ENCODE peak calls at places on chromosomes 6 and 20, in nine cellular contexts. R is uterus, N is right lobe of liver, H is body of pancreas, O is A549, W is spleen, J is heart left ventricle, Q is sigmoid colon, C is IMR-90. M is an unnamed sample.

GRCh38 chr6:159461266-159461665 is 231.8 kb downstream of the SOD2 start:
- DNase-seq in R (no peak), N (no peak), H (no peak), O (no peak), W (no peak), J (no peak), Q (no peak), C (no peak), M (no peak)

GRCh38 chr20:4082406-4083102 is 67.2 kb upstream of the RNF24 start:
- DNase-seq in R (no peak), N (peak), H (peak), O (no peak), W (peak), J (peak), Q (peak), C (peak), M (peak)

GRCh38 chr20:33401042-33401921 is at the start of gene CDK5RAP1:
- DNase-seq in R (peak), N (peak), H (peak), O (peak), W (peak), J (peak), Q (peak), C (peak), M (peak)

GRCh38 chr6:42394881-42395620 is 56.7 kb downstream of the TRERF1 start:
- DNase-seq in R (no peak), N (peak), H (no peak), O (no peak), W (peak), J (no peak), Q (no peak), C (no peak), M (no peak)

GRCh38 chr6:134034478-134034877 is 17.9 kb downstream of the SLC2A12 start:
- DNase-seq in R (no peak), N (no peak), H (no peak), O (no peak), W (no peak), J (no peak), Q (no peak), C (no peak), M (no peak)

GRCh38 chr6:57064809-57065208 is 18.3 kb downstream of the KIAA1586 start:
- DNase-seq in R (no peak), N (no peak), H (no peak), O (no peak), W (no peak), J (no peak), Q (no peak), C (peak), M (no peak)

GRCh38 chr6:20707166-20707485 is 172.9 kb downstream of the CDKAL1 start:
- DNase-seq in R (no peak), N (no peak), H (no peak), O (peak), W (no peak), J (no peak), Q (no peak), C (no peak), M (no peak)

GRCh38 chr6:142773324-142773723 is 171.7 kb downstream of the HIVEP2 start:
- DNase-seq in R (no peak), N (no peak), H (no peak), O (no peak), W (no peak), J (no peak), Q (no peak), C (no peak), M (no peak)

GRCh38 chr20:3378138-3378537 is 29.3 kb downstream of the DNAAF9 start:
- DNase-seq in R (no peak), N (no peak), H (no peak), O (no peak), W (no peak), J (no peak), Q (no peak), C (no peak), M (no peak)

GRCh38 chr20:32382102-32382950 is 24.2 kb downstream of the ASXL1 start:
- DNase-seq in R (no peak), N (no peak), H (no peak), O (no peak), W (no peak), J (no peak), Q (no peak), C (no peak), M (no peak)

GRCh38 chr6:108850669-108851467 is 2.6 kb downstream of the ARMC2 start:
- DNase-seq in R (no peak), N (peak), H (peak), O (no peak), W (peak), J (peak), Q (no peak), C (no peak), M (peak)

GRCh38 chr6:107587402-107587801 is 97.5 kb downstream of the SOBP start:
- DNase-seq in R (no peak), N (no peak), H (no peak), O (no peak), W (no peak), J (no peak), Q (no peak), C (no peak), M (no peak)

GRCh38 chr6:15516378-15516777 is 146.4 kb downstream of the DTNBP1 start:
- DNase-seq in R (no peak), N (no peak), H (no peak), O (no peak), W (peak), J (no peak), Q (no peak), C (no peak), M (no peak)

GRCh38 chr6:166562726-166563125 is 23.8 kb downstream of the RAMACL start:
- DNase-seq in R (no peak), N (no peak), H (no peak), O (no peak), W (no peak), J (no peak), Q (no peak), C (no peak), M (no peak)

GRCh38 chr6:16081337-16081736 is 47.5 kb upstream of the MYLIP start:
- DNase-seq in R (no peak), N (no peak), H (no peak), O (no peak), W (no peak), J (no peak), Q (no peak), C (no peak), M (no peak)

GRCh38 chr6:41600499-41601247 is 37.6 kb upstream of the MDFI start:
- DNase-seq in R (no peak), N (no peak), H (no peak), O (no peak), W (peak), J (no peak), Q (peak), C (no peak), M (no peak)

GRCh38 chr20:52965819-52966218 is 6.3 kb upstream of the TSHZ2 start:
- DNase-seq in R (no peak), N (no peak), H (no peak), O (no peak), W (no peak), J (no peak), Q (no peak), C (no peak), M (no peak)

DNA sequence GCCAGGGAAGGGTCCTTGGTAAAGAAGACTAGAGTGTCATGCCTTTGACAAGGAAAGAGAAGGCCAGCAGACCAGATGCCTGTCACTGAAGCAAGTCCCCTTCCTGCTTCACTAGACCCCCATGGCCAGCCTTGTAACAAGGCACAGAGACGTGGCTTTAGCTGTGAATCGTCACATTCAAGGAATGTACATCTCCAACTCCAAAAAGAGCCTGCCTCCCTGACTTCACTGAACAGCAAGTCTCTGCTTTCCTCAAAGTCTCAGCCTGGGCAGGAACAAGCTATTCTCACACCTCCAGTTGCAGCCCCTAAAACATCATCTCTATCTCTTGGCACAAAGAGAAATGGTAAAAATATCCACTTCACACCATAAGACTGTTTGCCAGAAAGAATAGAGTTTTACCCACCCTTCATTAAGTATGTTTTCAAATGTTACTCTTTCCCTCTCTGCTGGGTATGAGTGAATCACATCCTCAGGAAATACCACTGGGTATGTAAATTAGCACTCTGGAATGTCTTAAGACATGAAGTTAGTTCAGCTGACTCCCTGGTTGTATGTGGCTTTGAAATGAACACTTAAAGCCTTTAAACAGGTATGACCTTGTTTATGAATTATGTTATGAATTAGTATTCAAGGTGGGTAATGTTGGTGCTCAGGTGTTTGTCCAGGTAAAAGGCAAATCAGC is 46.4 kb upstream of the NT5E start:
- DNase-seq in R (no peak), N (no peak), H (no peak), O (peak), W (no peak), J (no peak), Q (no peak), C (peak), M (no peak)
- TF ChIP-seq POLR2A in R (no peak), N (no peak), H (no peak), O (no peak), W (no peak), J (no peak), Q (no peak), C (no peak), M (no peak)

GRCh38 chr20:58429303-58429702 is 40.3 kb downstream of the VAPB start:
- DNase-seq in R (no peak), N (no peak), H (no peak), O (no peak), W (no peak), J (no peak), Q (no peak), C (no peak), M (no peak)
- TF ChIP-seq CTCF in R (no peak), N (no peak), H (no peak), O (no peak), W (no peak), J (no peak), Q (no peak), C (no peak), M (no peak)

GRCh38 chr6:85033547-85033946 is 269.1 kb upstream of the TBX18 start:
- DNase-seq in R (no peak), N (no peak), H (no peak), O (no peak), W (no peak), J (no peak), Q (no peak), C (no peak), M (no peak)

GRCh38 chr6:85041376-85041775 is 277.0 kb upstream of the TBX18 start:
- DNase-seq in R (no peak), N (no peak), H (no peak), O (no peak), W (no peak), J (no peak), Q (no peak), C (no peak), M (no peak)

GRCh38 chr6:85037221-85037620 is 272.8 kb upstream of the TBX18 start:
- DNase-seq in R (no peak), N (no peak), H (no peak), O (no peak), W (no peak), J (no peak), Q (no peak), C (no peak), M (no peak)

GRCh38 chr6:85035769-85036168 is 271.4 kb upstream of the TBX18 start:
- DNase-seq in R (no peak), N (no peak), H (no peak), O (no peak), W (no peak), J (no peak), Q (no peak), C (no peak), M (no peak)
- TF ChIP-seq POLR2A in R (no peak), N (no peak), H (no peak), O (no peak), W (no peak), J (no peak), Q (no peak), C (no peak), M (no peak)

GRCh38 chr6:88422831-88423230 is 256.7 kb upstream of the CNR1 start:
- DNase-seq in R (no peak), N (no peak), H (no peak), O (peak), W (no peak), J (no peak), Q (no peak), C (no peak), M (no peak)
- TF ChIP-seq CTCF in R (no peak), N (no peak), H (no peak), O (no peak), W (no peak), J (no peak), Q (no peak), C (no peak), M (no peak)

GRCh38 chr6:71288228-71289038 is at the start of gene OGFRL1:
- DNase-seq in R (peak), N (peak), H (peak), O (peak), W (peak), J (peak), Q (peak), C (peak), M (peak)
- TF ChIP-seq POLR2A in R (peak), N (peak), H (peak), O (peak), W (peak), J (no peak), Q (peak), C (peak), M (no peak)

DNA sequence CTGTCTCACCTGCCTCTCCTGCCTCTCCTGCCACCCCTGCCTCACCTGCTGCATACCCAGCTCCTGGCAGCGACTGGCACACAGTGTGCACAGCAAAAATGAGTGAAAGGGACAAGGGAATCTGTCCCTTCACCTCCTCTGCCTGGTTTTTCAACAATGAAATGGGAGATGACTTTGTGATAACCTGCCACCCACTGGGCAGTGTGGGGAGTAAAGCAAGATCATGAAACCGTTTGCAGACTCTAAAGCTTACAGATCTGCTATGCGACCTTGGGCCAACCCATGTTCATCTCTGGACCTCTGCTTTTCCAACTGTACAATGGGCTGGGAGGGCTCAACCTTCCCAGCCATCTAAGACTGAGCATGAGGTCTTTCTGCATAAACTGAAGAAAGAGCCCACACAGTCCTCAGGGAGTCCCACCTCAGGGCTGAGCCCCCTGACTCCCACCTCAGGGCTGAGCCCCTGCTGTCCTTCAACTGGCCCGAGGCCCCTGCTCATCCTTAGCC is 81.1 kb downstream of the RIPOR3 start:
- DNase-seq in R (no peak), N (no peak), H (no peak), O (peak), W (no peak), J (no peak), Q (no peak), C (no peak), M (no peak)
- TF ChIP-seq CTCF in R (no peak), N (peak), H (no peak), O (no peak), W (no peak), J (no peak), Q (no peak), C (no peak), M (no peak)

GRCh38 chr6:27383481-27383880 is 5.1 kb upstream of the ZNF391 start:
- DNase-seq in R (no peak), N (no peak), H (no peak), O (no peak), W (no peak), J (no peak), Q (no peak), C (no peak), M (no peak)

GRCh38 chr6:27383011-27383410 is 5.5 kb upstream of the ZNF391 start:
- DNase-seq in R (no peak), N (no peak), H (no peak), O (no peak), W (no peak), J (no peak), Q (no peak), C (no peak), M (no peak)

GRCh38 chr6:27392623-27393022 is 4.1 kb downstream of the ZNF391 start:
- DNase-seq in R (no peak), N (no peak), H (no peak), O (no peak), W (no peak), J (no peak), Q (no peak), C (no peak), M (no peak)

GRCh38 chr6:27394073-27394472 is 5.5 kb downstream of the ZNF391 start:
- DNase-seq in R (no peak), N (no peak), H (no peak), O (no peak), W (no peak), J (no peak), Q (no peak), C (no peak), M (no peak)

DNA sequence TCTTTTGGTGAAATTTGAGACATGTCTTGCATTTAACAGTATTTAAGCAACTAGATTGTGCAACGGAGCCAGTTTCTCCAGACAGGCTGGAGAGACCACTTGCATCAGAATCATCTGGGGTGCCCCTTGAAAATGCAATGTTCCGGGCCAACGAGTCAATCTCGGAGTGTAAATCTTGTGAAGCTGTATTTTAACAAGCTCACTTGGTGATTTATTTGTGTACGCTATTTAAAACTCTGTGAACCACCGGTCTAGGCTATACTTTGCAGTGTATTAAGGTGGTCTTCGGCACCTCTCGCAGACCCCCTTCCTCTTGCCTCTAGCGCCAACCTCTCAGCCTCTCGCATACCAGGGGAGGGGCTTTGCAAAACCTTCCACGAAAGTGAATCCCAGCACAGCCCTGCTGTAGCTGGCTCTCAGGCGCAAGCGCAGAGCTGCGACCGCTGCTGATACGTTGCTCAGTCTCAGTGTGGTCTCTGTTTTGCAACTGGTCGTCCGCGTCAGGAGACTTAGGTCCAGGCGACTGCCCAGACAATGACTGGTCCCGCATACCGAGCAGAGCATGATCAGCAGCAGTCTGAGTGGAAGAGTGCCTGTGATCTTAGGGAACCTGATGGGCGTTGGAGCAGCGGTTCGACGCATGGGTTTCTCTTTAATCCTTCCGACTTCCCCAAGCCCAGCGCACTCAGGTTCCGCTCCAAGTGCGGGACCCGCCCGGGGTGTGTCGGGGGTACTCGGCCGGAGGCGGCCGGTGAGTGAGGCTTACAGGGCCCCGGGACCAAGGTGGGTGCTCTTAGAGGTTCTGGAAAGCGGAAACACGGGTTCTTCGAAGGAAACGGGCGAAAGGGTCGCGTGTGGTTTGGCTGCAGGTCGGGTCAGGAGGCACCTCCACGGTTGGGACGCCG is at the start of gene ZNF391:
- DNase-seq in R (peak), N (peak), H (peak), O (peak), W (peak), J (peak), Q (peak), C (peak), M (peak)
- TF ChIP-seq POLR2A in R (peak), N (no peak), H (peak), O (peak), W (no peak), J (no peak), Q (no peak), C (no peak), M (no peak)

GRCh38 chr20:35432430-35432735 is 5.6 kb downstream of the GDF5 start:
- DNase-seq in R (no peak), N (no peak), H (no peak), O (no peak), W (no peak), J (no peak), Q (no peak), C (no peak), M (no peak)
- TF ChIP-seq CTCF in R (no peak), N (no peak), H (no peak), O (no peak), W (no peak), J (no peak), Q (no peak), C (no peak), M (no peak)

GRCh38 chr6:31197559-31198305 is 27.2 kb upstream of the POU5F1 start:
- DNase-seq in R (peak), N (peak), H (peak), O (peak), W (peak), J (peak), Q (peak), C (peak), M (peak)
- TF ChIP-seq POLR2A in R (peak), N (peak), H (peak), O (peak), W (peak), J (no peak), Q (peak), C (peak), M (peak)

M was measured in testis.